ENCODE peak calls at places on chromosomes 11 and 22, in seven cellular contexts. One of them, this sample, is unnamed.
A peak's percentile ranks its signal among the peaks of the same experiment; 100 is the strongest.

GRCh38 chr11:9922806-9923205 is 258.9 kb downstream of the SWAP70 start:
- DNase-seq in thoracic aorta: no peak
- DNase-seq in CD4-positive, alpha-beta memory T cell: no peak
- DNase-seq in fibroblast of lung: peak; percentile 25
- DNase-seq in left ventricle myocardium inferior: no peak
- DNase-seq in IMR-90: no peak
- DNase-seq in aorta: no peak
- DNase-seq in this sample: peak; percentile 84

GRCh38 chr11:1226226-1226961 is 3.5 kb downstream of the MUC5B start:
- DNase-seq in thoracic aorta: no peak
- DNase-seq in CD4-positive, alpha-beta memory T cell: no peak
- DNase-seq in fibroblast of lung: no peak
- DNase-seq in left ventricle myocardium inferior: peak; percentile 11
- DNase-seq in IMR-90: no peak
- DNase-seq in aorta: peak; percentile 40
- DNase-seq in this sample: peak; percentile 65

GRCh38 chr11:102109896-102110760 is at the start of gene YAP1:
- DNase-seq in thoracic aorta: peak; percentile 31
- DNase-seq in CD4-positive, alpha-beta memory T cell: peak; percentile 61
- DNase-seq in fibroblast of lung: peak; percentile 97
- DNase-seq in left ventricle myocardium inferior: peak; percentile 91
- DNase-seq in IMR-90: peak; percentile 91
- DNase-seq in aorta: peak; percentile 93
- DNase-seq in this sample: peak; percentile 95

GRCh38 chr11:15920856-15921629 is 435.3 kb downstream of the SOX6 start:
- DNase-seq in thoracic aorta: no peak
- DNase-seq in CD4-positive, alpha-beta memory T cell: no peak
- DNase-seq in fibroblast of lung: peak; percentile 65
- DNase-seq in left ventricle myocardium inferior: peak; percentile 46
- DNase-seq in IMR-90: peak; percentile 8
- DNase-seq in aorta: no peak
- DNase-seq in this sample: peak; percentile 37

GRCh38 chr11:64251986-64252837 is 882 bp downstream of the PLCB3 start:
- DNase-seq in thoracic aorta: no peak
- DNase-seq in CD4-positive, alpha-beta memory T cell: no peak
- DNase-seq in fibroblast of lung: peak; percentile 25
- DNase-seq in left ventricle myocardium inferior: peak; percentile 53
- DNase-seq in IMR-90: no peak
- DNase-seq in aorta: no peak
- DNase-seq in this sample: peak; percentile 72

GRCh38 chr11:86116386-86116726 is 47.5 kb upstream of the PICALM start:
- DNase-seq in thoracic aorta: no peak
- DNase-seq in CD4-positive, alpha-beta memory T cell: peak; percentile 15
- DNase-seq in fibroblast of lung: peak; percentile 99
- DNase-seq in left ventricle myocardium inferior: no peak
- DNase-seq in IMR-90: peak; percentile 98
- DNase-seq in aorta: no peak
- DNase-seq in this sample: no peak

GRCh38 chr11:61742391-61742790 is 10.0 kb upstream of the MYRF start:
- DNase-seq in thoracic aorta: no peak
- DNase-seq in CD4-positive, alpha-beta memory T cell: no peak
- DNase-seq in fibroblast of lung: no peak
- DNase-seq in left ventricle myocardium inferior: no peak
- DNase-seq in IMR-90: no peak
- DNase-seq in aorta: peak; percentile 69
- DNase-seq in this sample: no peak

GRCh38 chr11:32893091-32893946 is 708 bp downstream of the QSER1 start:
- DNase-seq in thoracic aorta: no peak
- DNase-seq in CD4-positive, alpha-beta memory T cell: peak; percentile 45
- DNase-seq in fibroblast of lung: peak; percentile 46
- DNase-seq in left ventricle myocardium inferior: peak; percentile 36
- DNase-seq in IMR-90: peak; percentile 26
- DNase-seq in aorta: peak; percentile 64
- DNase-seq in this sample: peak; percentile 92

GRCh38 chr22:42179616-42180015 is 49.0 kb upstream of the CYP2D6 start:
- DNase-seq in thoracic aorta: no peak
- DNase-seq in CD4-positive, alpha-beta memory T cell: no peak
- DNase-seq in fibroblast of lung: peak; percentile 83
- DNase-seq in left ventricle myocardium inferior: no peak
- DNase-seq in IMR-90: peak; percentile 88
- DNase-seq in aorta: no peak
- DNase-seq in this sample: peak; percentile 24

GRCh38 chr11:27557223-27557622 is 50.7 kb upstream of the LIN7C start:
- DNase-seq in thoracic aorta: no peak
- DNase-seq in CD4-positive, alpha-beta memory T cell: no peak
- DNase-seq in fibroblast of lung: peak; percentile 77
- DNase-seq in left ventricle myocardium inferior: no peak
- DNase-seq in IMR-90: peak; percentile 73
- DNase-seq in aorta: no peak
- DNase-seq in this sample: no peak

GRCh38 chr11:61967924-61968757 is 707 bp upstream of the FTH1 start:
- DNase-seq in thoracic aorta: no peak
- DNase-seq in CD4-positive, alpha-beta memory T cell: peak; percentile 56
- DNase-seq in fibroblast of lung: no peak
- DNase-seq in left ventricle myocardium inferior: peak; percentile 51
- DNase-seq in IMR-90: no peak
- DNase-seq in aorta: peak; percentile 80
- DNase-seq in this sample: peak; percentile 79

GRCh38 chr11:8180469-8180868 is 11.6 kb upstream of the RIC3 start:
- DNase-seq in thoracic aorta: no peak
- DNase-seq in CD4-positive, alpha-beta memory T cell: no peak
- DNase-seq in fibroblast of lung: no peak
- DNase-seq in left ventricle myocardium inferior: no peak
- DNase-seq in IMR-90: no peak
- DNase-seq in aorta: no peak
- DNase-seq in this sample: peak; percentile 78

GRCh38 chr11:289145-289705 is 299 bp downstream of the PGGHG start:
- DNase-seq in thoracic aorta: no peak
- DNase-seq in CD4-positive, alpha-beta memory T cell: peak; percentile 52
- DNase-seq in fibroblast of lung: no peak
- DNase-seq in left ventricle myocardium inferior: no peak
- DNase-seq in IMR-90: no peak
- DNase-seq in aorta: peak; percentile 50
- DNase-seq in this sample: no peak

GRCh38 chr22:44894321-44894720 is 115.5 kb downstream of the PHF21B start:
- DNase-seq in thoracic aorta: no peak
- DNase-seq in CD4-positive, alpha-beta memory T cell: no peak
- DNase-seq in fibroblast of lung: no peak
- DNase-seq in left ventricle myocardium inferior: no peak
- DNase-seq in IMR-90: no peak
- DNase-seq in aorta: no peak
- DNase-seq in this sample: peak; percentile 36

GRCh38 chr11:86508604-86509471 is 134.2 kb downstream of the CCDC81 start:
- DNase-seq in thoracic aorta: no peak
- DNase-seq in CD4-positive, alpha-beta memory T cell: no peak
- DNase-seq in fibroblast of lung: peak; percentile 50
- DNase-seq in left ventricle myocardium inferior: no peak
- DNase-seq in IMR-90: peak; percentile 30
- DNase-seq in aorta: no peak
- DNase-seq in this sample: no peak

GRCh38 chr22:47043835-47044721 is 281.6 kb downstream of the TBC1D22A start:
- DNase-seq in thoracic aorta: no peak
- DNase-seq in CD4-positive, alpha-beta memory T cell: no peak
- DNase-seq in fibroblast of lung: peak; percentile 71
- DNase-seq in left ventricle myocardium inferior: no peak
- DNase-seq in IMR-90: peak; percentile 54
- DNase-seq in aorta: peak; percentile 45
- DNase-seq in this sample: peak; percentile 83

GRCh38 chr11:61683961-61684869 is 4.0 kb downstream of the DAGLA start:
- DNase-seq in thoracic aorta: no peak
- DNase-seq in CD4-positive, alpha-beta memory T cell: peak; percentile 60
- DNase-seq in fibroblast of lung: peak; percentile 76
- DNase-seq in left ventricle myocardium inferior: no peak
- DNase-seq in IMR-90: peak; percentile 43
- DNase-seq in aorta: no peak
- DNase-seq in this sample: peak; percentile 42

GRCh38 chr11:130785376-130786110 is 130.7 kb downstream of the SNX19 start:
- DNase-seq in thoracic aorta: no peak
- DNase-seq in CD4-positive, alpha-beta memory T cell: no peak
- DNase-seq in fibroblast of lung: peak; percentile 82
- DNase-seq in left ventricle myocardium inferior: no peak
- DNase-seq in IMR-90: peak; percentile 77
- DNase-seq in aorta: no peak
- DNase-seq in this sample: no peak

GRCh38 chr11:122038543-122038942 is 77.5 kb downstream of the BLID start:
- DNase-seq in thoracic aorta: no peak
- DNase-seq in CD4-positive, alpha-beta memory T cell: no peak
- DNase-seq in fibroblast of lung: peak; percentile 96
- DNase-seq in left ventricle myocardium inferior: no peak
- DNase-seq in IMR-90: peak; percentile 93
- DNase-seq in aorta: no peak
- DNase-seq in this sample: no peak

GRCh38 chr11:64743591-64744543 is at the start of gene RASGRP2:
- DNase-seq in thoracic aorta: peak; percentile 57
- DNase-seq in CD4-positive, alpha-beta memory T cell: peak; percentile 89
- DNase-seq in fibroblast of lung: no peak
- DNase-seq in left ventricle myocardium inferior: peak; percentile 88
- DNase-seq in IMR-90: no peak
- DNase-seq in aorta: peak; percentile 90
- DNase-seq in this sample: peak; percentile 95

GRCh38 chr11:61901353-61901858 is 10.1 kb upstream of the FADS3 start:
- DNase-seq in thoracic aorta: no peak
- DNase-seq in CD4-positive, alpha-beta memory T cell: no peak
- DNase-seq in fibroblast of lung: no peak
- DNase-seq in left ventricle myocardium inferior: no peak
- DNase-seq in IMR-90: no peak
- DNase-seq in aorta: no peak
- DNase-seq in this sample: no peak

GRCh38 chr22:40323681-40324083 is 22.6 kb upstream of the ADSL start:
- DNase-seq in thoracic aorta: no peak
- DNase-seq in CD4-positive, alpha-beta memory T cell: peak; percentile 36
- DNase-seq in fibroblast of lung: no peak
- DNase-seq in left ventricle myocardium inferior: no peak
- DNase-seq in IMR-90: no peak
- DNase-seq in aorta: no peak
- DNase-seq in this sample: peak; percentile 26

GRCh38 chr11:95599959-95600586 is 189.5 kb downstream of the FAM76B start:
- DNase-seq in thoracic aorta: no peak
- DNase-seq in CD4-positive, alpha-beta memory T cell: no peak
- DNase-seq in fibroblast of lung: no peak
- DNase-seq in left ventricle myocardium inferior: no peak
- DNase-seq in IMR-90: no peak
- DNase-seq in aorta: no peak
- DNase-seq in this sample: no peak

GRCh38 chr11:27545946-27546345 is 39.4 kb upstream of the LIN7C start:
- DNase-seq in thoracic aorta: no peak
- DNase-seq in CD4-positive, alpha-beta memory T cell: no peak
- DNase-seq in fibroblast of lung: no peak
- DNase-seq in left ventricle myocardium inferior: no peak
- DNase-seq in IMR-90: no peak
- DNase-seq in aorta: no peak
- DNase-seq in this sample: no peak

GRCh38 chr11:1377231-1377780 is 12.4 kb upstream of the BRSK2 start:
- DNase-seq in thoracic aorta: no peak
- DNase-seq in CD4-positive, alpha-beta memory T cell: no peak
- DNase-seq in fibroblast of lung: no peak
- DNase-seq in left ventricle myocardium inferior: no peak
- DNase-seq in IMR-90: no peak
- DNase-seq in aorta: peak; percentile 38
- DNase-seq in this sample: no peak

GRCh38 chr11:14852571-14853177 is 39.4 kb downstream of the CYP2R1 start:
- DNase-seq in thoracic aorta: no peak
- DNase-seq in CD4-positive, alpha-beta memory T cell: no peak
- DNase-seq in fibroblast of lung: no peak
- DNase-seq in left ventricle myocardium inferior: no peak
- DNase-seq in IMR-90: no peak
- DNase-seq in aorta: no peak
- DNase-seq in this sample: no peak

GRCh38 chr11:95522871-95523270 is 266.7 kb downstream of the FAM76B start:
- DNase-seq in thoracic aorta: no peak
- DNase-seq in CD4-positive, alpha-beta memory T cell: no peak
- DNase-seq in fibroblast of lung: peak; percentile 19
- DNase-seq in left ventricle myocardium inferior: no peak
- DNase-seq in IMR-90: peak; percentile 45
- DNase-seq in aorta: no peak
- DNase-seq in this sample: no peak

GRCh38 chr11:15471709-15472404 is 357.1 kb downstream of the INSC start:
- DNase-seq in thoracic aorta: no peak
- DNase-seq in CD4-positive, alpha-beta memory T cell: no peak
- DNase-seq in fibroblast of lung: no peak
- DNase-seq in left ventricle myocardium inferior: no peak
- DNase-seq in IMR-90: no peak
- DNase-seq in aorta: no peak
- DNase-seq in this sample: peak; percentile 57

GRCh38 chr11:720017-720641 is 14.1 kb downstream of the EPS8L2 start:
- DNase-seq in thoracic aorta: no peak
- DNase-seq in CD4-positive, alpha-beta memory T cell: no peak
- DNase-seq in fibroblast of lung: no peak
- DNase-seq in left ventricle myocardium inferior: no peak
- DNase-seq in IMR-90: no peak
- DNase-seq in aorta: no peak
- DNase-seq in this sample: no peak

GRCh38 chr11:72840780-72841179 is 26.6 kb downstream of the ATG16L2 start:
- DNase-seq in thoracic aorta: no peak
- DNase-seq in CD4-positive, alpha-beta memory T cell: no peak
- DNase-seq in fibroblast of lung: peak; percentile 91
- DNase-seq in left ventricle myocardium inferior: no peak
- DNase-seq in IMR-90: peak; percentile 95
- DNase-seq in aorta: no peak
- DNase-seq in this sample: no peak
- H3K36me3 ChIP-seq in thoracic aorta: peaks cover 29% of the 10 kb centered on the region
- H3K36me3 ChIP-seq in CD4-positive, alpha-beta memory T cell: peaks cover 42% of the 10 kb centered on the region
- H3K36me3 ChIP-seq in fibroblast of lung: no peaks in the 10 kb centered on the region
- H3K36me3 ChIP-seq in left ventricle myocardium inferior: peaks cover 52% of the 10 kb centered on the region
- H3K36me3 ChIP-seq in IMR-90: peaks cover 14% of the 10 kb centered on the region
- H3K36me3 ChIP-seq in aorta: peaks cover 2% of the 10 kb centered on the region
- H3K36me3 ChIP-seq in this sample: no peaks in the 10 kb centered on the region

GRCh38 chr11:103294516-103294915 is 185.3 kb downstream of the DYNC2H1 start:
- DNase-seq in thoracic aorta: no peak
- DNase-seq in CD4-positive, alpha-beta memory T cell: no peak
- DNase-seq in fibroblast of lung: no peak
- DNase-seq in left ventricle myocardium inferior: no peak
- DNase-seq in IMR-90: peak; percentile 12
- DNase-seq in aorta: no peak
- DNase-seq in this sample: no peak
- H3K9me3 ChIP-seq in thoracic aorta: peaks cover 34% of the 10 kb centered on the region
- H3K9me3 ChIP-seq in CD4-positive, alpha-beta memory T cell: no peaks in the 10 kb centered on the region
- H3K9me3 ChIP-seq in fibroblast of lung: no peaks in the 10 kb centered on the region
- H3K9me3 ChIP-seq in left ventricle myocardium inferior: peaks cover 71% of the 10 kb centered on the region
- H3K9me3 ChIP-seq in IMR-90: peaks cover 28% of the 10 kb centered on the region
- H3K9me3 ChIP-seq in aorta: peaks cover 13% of the 10 kb centered on the region
- H3K9me3 ChIP-seq in this sample: peaks cover 50% of the 10 kb centered on the region

DNA sequence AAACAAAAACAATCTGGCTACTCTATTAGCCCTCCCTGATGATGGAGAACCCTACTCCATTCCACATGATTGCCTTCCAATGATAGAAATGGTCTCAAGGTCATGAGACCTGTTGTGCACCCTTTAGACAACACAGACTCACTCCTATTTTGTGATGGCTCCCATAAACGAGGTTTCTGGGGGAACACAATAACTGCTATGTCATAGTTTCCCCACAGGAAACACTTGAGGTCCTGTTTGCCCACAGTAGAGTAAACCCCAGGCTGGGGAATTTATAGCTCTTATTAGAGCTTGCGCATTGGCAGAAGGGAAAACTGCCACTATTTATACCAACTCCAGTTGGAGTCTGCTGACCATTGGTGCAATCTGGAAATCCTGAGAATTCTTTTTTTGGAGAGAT is 28.7 kb downstream of the MIF start:
- DNase-seq in thoracic aorta: no peak
- DNase-seq in CD4-positive, alpha-beta memory T cell: no peak
- DNase-seq in fibroblast of lung: no peak
- DNase-seq in left ventricle myocardium inferior: no peak
- DNase-seq in IMR-90: no peak
- DNase-seq in aorta: no peak
- DNase-seq in this sample: no peak
- H3K36me3 ChIP-seq in thoracic aorta: no peaks in the 10 kb centered on the region
- H3K36me3 ChIP-seq in CD4-positive, alpha-beta memory T cell: peaks cover 12% of the 10 kb centered on the region
- H3K36me3 ChIP-seq in fibroblast of lung: no peaks in the 10 kb centered on the region
- H3K36me3 ChIP-seq in left ventricle myocardium inferior: peaks cover 24% of the 10 kb centered on the region
- H3K36me3 ChIP-seq in IMR-90: no peaks in the 10 kb centered on the region
- H3K36me3 ChIP-seq in aorta: peaks cover 2% of the 10 kb centered on the region
- H3K36me3 ChIP-seq in this sample: peaks cover 30% of the 10 kb centered on the region

GRCh38 chr11:50394017-50394416 is 361.3 kb downstream of the OR4C45 start:
- DNase-seq in thoracic aorta: no peak
- DNase-seq in CD4-positive, alpha-beta memory T cell: no peak
- DNase-seq in fibroblast of lung: no peak
- DNase-seq in left ventricle myocardium inferior: no peak
- DNase-seq in IMR-90: no peak
- DNase-seq in aorta: no peak
- DNase-seq in this sample: no peak
- H3K9me3 ChIP-seq in thoracic aorta: peaks cover 40% of the 10 kb centered on the region
- H3K9me3 ChIP-seq in CD4-positive, alpha-beta memory T cell: no peaks in the 10 kb centered on the region
- H3K9me3 ChIP-seq in fibroblast of lung: no peaks in the 10 kb centered on the region
- H3K9me3 ChIP-seq in left ventricle myocardium inferior: peaks cover 99% of the 10 kb centered on the region
- H3K9me3 ChIP-seq in IMR-90: peaks cover 5% of the 10 kb centered on the region
- H3K9me3 ChIP-seq in aorta: peaks cover 1% of the 10 kb centered on the region
- H3K9me3 ChIP-seq in this sample: peaks cover 100% of the 10 kb centered on the region

This sample was measured in endodermal cell.